ENCODE peak calls at places on chromosomes 6 and 20, in five cellular contexts. One of them, this sample, is unnamed.

GRCh38 chr20:51457281-51457932 is 85.1 kb downstream of the NFATC2 start:
- DNase-seq in PC-9: peak; percentile 66
- DNase-seq in keratinocyte: peak; percentile 58
- DNase-seq in MM.1S: no peak
- DNase-seq in GM23248: peak; percentile 86
- DNase-seq in this sample: peak; percentile 72

GRCh38 chr20:32761417-32761830 is 761 bp upstream of the DNMT3B start:
- DNase-seq in PC-9: no peak
- DNase-seq in MM.1S: no peak
- DNase-seq in GM23248: no peak
- DNase-seq in keratinocyte: no peak
- DNase-seq in this sample: no peak

GRCh38 chr6:152595507-152595906 is 41.7 kb downstream of the SYNE1 start:
- DNase-seq in GM23248: peak; percentile 28
- DNase-seq in keratinocyte: no peak
- DNase-seq in PC-9: no peak
- DNase-seq in MM.1S: no peak
- DNase-seq in this sample: peak; percentile 25

GRCh38 chr6:162681447-162681846 is 46.1 kb downstream of the PRKN start:
- DNase-seq in PC-9: no peak
- DNase-seq in GM23248: no peak
- DNase-seq in keratinocyte: no peak
- DNase-seq in MM.1S: no peak
- DNase-seq in this sample: no peak

GRCh38 chr20:22414354-22414753 is 170.0 kb downstream of the FOXA2 start:
- DNase-seq in MM.1S: no peak
- DNase-seq in GM23248: peak; percentile 28
- DNase-seq in PC-9: no peak
- DNase-seq in keratinocyte: no peak
- DNase-seq in this sample: no peak

GRCh38 chr6:157880534-157880933 is 57.5 kb downstream of the SNX9 start:
- DNase-seq in keratinocyte: no peak
- DNase-seq in GM23248: no peak
- DNase-seq in PC-9: no peak
- DNase-seq in MM.1S: no peak
- DNase-seq in this sample: no peak

GRCh38 chr20:34553366-34553867 is 5.1 kb upstream of the MAP1LC3A start:
- DNase-seq in keratinocyte: no peak
- DNase-seq in PC-9: no peak
- DNase-seq in GM23248: no peak
- DNase-seq in MM.1S: no peak
- DNase-seq in this sample: no peak

GRCh38 chr6:56540950-56541600 is 101.6 kb downstream of the DST start:
- DNase-seq in GM23248: peak; percentile 57
- DNase-seq in MM.1S: no peak
- DNase-seq in keratinocyte: no peak
- DNase-seq in PC-9: no peak
- DNase-seq in this sample: peak; percentile 63

GRCh38 chr6:156781882-156782631 is 4.9 kb downstream of the ARID1B start:
- DNase-seq in keratinocyte: no peak
- DNase-seq in GM23248: peak; percentile 50
- DNase-seq in PC-9: no peak
- DNase-seq in MM.1S: no peak
- DNase-seq in this sample: peak; percentile 54

GRCh38 chr20:2986466-2986865 is 57.0 kb upstream of the GNRH2 start:
- DNase-seq in GM23248: peak; percentile 91
- DNase-seq in PC-9: no peak
- DNase-seq in keratinocyte: no peak
- DNase-seq in MM.1S: no peak
- DNase-seq in this sample: no peak

GRCh38 chr6:125584468-125584939 is 164.9 kb upstream of the HEY2 start:
- DNase-seq in keratinocyte: no peak
- DNase-seq in PC-9: peak; percentile 41
- DNase-seq in MM.1S: no peak
- DNase-seq in GM23248: no peak
- DNase-seq in this sample: peak; percentile 13

GRCh38 chr20:41339957-41340326 is 679 bp upstream of the LPIN3 start:
- DNase-seq in MM.1S: peak; percentile 81
- DNase-seq in PC-9: peak; percentile 97
- DNase-seq in GM23248: peak; percentile 77
- DNase-seq in keratinocyte: peak; percentile 62
- DNase-seq in this sample: peak; percentile 62

GRCh38 chr20:25539742-25540201 is 45.6 kb downstream of the NINL start:
- DNase-seq in GM23248: peak; percentile 59
- DNase-seq in MM.1S: no peak
- DNase-seq in keratinocyte: no peak
- DNase-seq in PC-9: no peak
- DNase-seq in this sample: no peak

GRCh38 chr6:87066449-87067288 is 28.2 kb downstream of the CGA start:
- DNase-seq in GM23248: peak; percentile 78
- DNase-seq in MM.1S: peak; percentile 71
- DNase-seq in keratinocyte: no peak
- DNase-seq in PC-9: peak; percentile 26
- DNase-seq in this sample: peak; percentile 70

GRCh38 chr20:25293507-25293906 is 45.6 kb downstream of the PYGB start:
- DNase-seq in keratinocyte: no peak
- DNase-seq in MM.1S: no peak
- DNase-seq in GM23248: no peak
- DNase-seq in PC-9: no peak
- DNase-seq in this sample: no peak

GRCh38 chr20:45779011-45779915 is 12.4 kb downstream of the WFDC3 start:
- DNase-seq in GM23248: peak; percentile 98
- DNase-seq in PC-9: peak; percentile 96
- DNase-seq in keratinocyte: peak; percentile 97
- DNase-seq in MM.1S: no peak
- DNase-seq in this sample: peak; percentile 94

GRCh38 chr6:129331450-129332138 is 378.4 kb downstream of the ARHGAP18 start:
- DNase-seq in MM.1S: no peak
- DNase-seq in GM23248: peak; percentile 77
- DNase-seq in keratinocyte: no peak
- DNase-seq in PC-9: no peak
- DNase-seq in this sample: peak; percentile 73

GRCh38 chr6:120938876-120939231 is 395.4 kb downstream of the TBC1D32 start:
- DNase-seq in MM.1S: peak; percentile 63
- DNase-seq in keratinocyte: no peak
- DNase-seq in GM23248: no peak
- DNase-seq in PC-9: no peak
- DNase-seq in this sample: no peak

GRCh38 chr6:130365166-130366010 is 429 bp upstream of the TMEM200A start:
- DNase-seq in keratinocyte: no peak
- DNase-seq in GM23248: peak; percentile 86
- DNase-seq in MM.1S: no peak
- DNase-seq in PC-9: no peak
- DNase-seq in this sample: peak; percentile 38

GRCh38 chr6:150550244-150550643 is 49.4 kb upstream of the PLEKHG1 start:
- DNase-seq in MM.1S: no peak
- DNase-seq in PC-9: no peak
- DNase-seq in GM23248: no peak
- DNase-seq in keratinocyte: no peak
- DNase-seq in this sample: no peak

GRCh38 chr6:163707385-163708355 is 293.2 kb downstream of the QKI start:
- DNase-seq in keratinocyte: no peak
- DNase-seq in MM.1S: no peak
- DNase-seq in GM23248: no peak
- DNase-seq in PC-9: no peak
- DNase-seq in this sample: no peak

GRCh38 chr6:129184808-129185366 is 301.9 kb downstream of the LAMA2 start:
- DNase-seq in MM.1S: no peak
- DNase-seq in GM23248: peak; percentile 49
- DNase-seq in keratinocyte: no peak
- DNase-seq in PC-9: no peak
- DNase-seq in this sample: no peak

GRCh38 chr6:134936927-134937326 is 13.0 kb downstream of the ALDH8A1 start:
- DNase-seq in MM.1S: no peak
- DNase-seq in PC-9: no peak
- DNase-seq in keratinocyte: peak; percentile 32
- DNase-seq in GM23248: peak; percentile 70
- DNase-seq in this sample: no peak

GRCh38 chr6:83511901-83512681 is at the start of gene PRSS35:
- DNase-seq in keratinocyte: no peak
- DNase-seq in GM23248: peak; percentile 66
- DNase-seq in MM.1S: peak; percentile 37
- DNase-seq in PC-9: peak; percentile 59
- DNase-seq in this sample: peak; percentile 53

GRCh38 chr6:45532626-45533258 is 155.0 kb upstream of the SUPT3H start:
- DNase-seq in keratinocyte: no peak
- DNase-seq in GM23248: peak; percentile 41
- DNase-seq in PC-9: no peak
- DNase-seq in MM.1S: no peak
- DNase-seq in this sample: no peak

GRCh38 chr6:27591660-27592059 is 118.8 kb upstream of the ZNF184 start:
- DNase-seq in PC-9: peak; percentile 43
- DNase-seq in GM23248: peak; percentile 34
- DNase-seq in MM.1S: no peak
- DNase-seq in keratinocyte: no peak
- DNase-seq in this sample: peak; percentile 32

GRCh38 chr20:64049060-64049886 is at the start of gene SOX18:
- DNase-seq in GM23248: peak; percentile 66
- DNase-seq in PC-9: peak; percentile 51
- DNase-seq in keratinocyte: no peak
- DNase-seq in MM.1S: no peak
- DNase-seq in this sample: peak; percentile 48

GRCh38 chr20:8721098-8721497 is 347.8 kb upstream of the PLCB4 start:
- DNase-seq in MM.1S: peak; percentile 53
- DNase-seq in keratinocyte: no peak
- DNase-seq in GM23248: peak; percentile 73
- DNase-seq in PC-9: no peak
- DNase-seq in this sample: peak; percentile 72

GRCh38 chr6:20605581-20605980 is 71.3 kb downstream of the CDKAL1 start:
- DNase-seq in GM23248: peak; percentile 52
- DNase-seq in keratinocyte: no peak
- DNase-seq in MM.1S: no peak
- DNase-seq in PC-9: no peak
- DNase-seq in this sample: no peak

GRCh38 chr6:54980511-54981275 is 134.1 kb downstream of the FAM83B start:
- DNase-seq in PC-9: no peak
- DNase-seq in MM.1S: no peak
- DNase-seq in GM23248: peak; percentile 53
- DNase-seq in keratinocyte: no peak
- DNase-seq in this sample: no peak

GRCh38 chr6:4358414-4359107 is 223.2 kb upstream of the ECI2 start:
- DNase-seq in MM.1S: no peak
- DNase-seq in keratinocyte: peak; percentile 99
- DNase-seq in PC-9: peak; percentile 98
- DNase-seq in GM23248: peak; percentile 100
- DNase-seq in this sample: peak; percentile 99

GRCh38 chr6:558089-558488 is 98.8 kb downstream of the HUS1B start:
- DNase-seq in keratinocyte: no peak
- DNase-seq in MM.1S: peak; percentile 15
- DNase-seq in GM23248: peak; percentile 32
- DNase-seq in PC-9: no peak
- DNase-seq in this sample: no peak

GRCh38 chr6:6821639-6822261 is 233.2 kb downstream of the LY86 start:
- DNase-seq in GM23248: no peak
- DNase-seq in MM.1S: no peak
- DNase-seq in PC-9: no peak
- DNase-seq in keratinocyte: no peak
- DNase-seq in this sample: no peak

GRCh38 chr6:139391709-139392108 is 17.3 kb upstream of the CITED2 start:
- DNase-seq in PC-9: no peak
- DNase-seq in keratinocyte: no peak
- DNase-seq in MM.1S: no peak
- DNase-seq in GM23248: no peak
- DNase-seq in this sample: no peak
- TF ChIP-seq EZH2 in PC-9: no peak
- TF ChIP-seq EZH2 in keratinocyte: no peak
- TF ChIP-seq EZH2 in MM.1S: no peak
- TF ChIP-seq EZH2 in GM23248: no peak
- TF ChIP-seq EZH2 in this sample: no peak

DNA sequence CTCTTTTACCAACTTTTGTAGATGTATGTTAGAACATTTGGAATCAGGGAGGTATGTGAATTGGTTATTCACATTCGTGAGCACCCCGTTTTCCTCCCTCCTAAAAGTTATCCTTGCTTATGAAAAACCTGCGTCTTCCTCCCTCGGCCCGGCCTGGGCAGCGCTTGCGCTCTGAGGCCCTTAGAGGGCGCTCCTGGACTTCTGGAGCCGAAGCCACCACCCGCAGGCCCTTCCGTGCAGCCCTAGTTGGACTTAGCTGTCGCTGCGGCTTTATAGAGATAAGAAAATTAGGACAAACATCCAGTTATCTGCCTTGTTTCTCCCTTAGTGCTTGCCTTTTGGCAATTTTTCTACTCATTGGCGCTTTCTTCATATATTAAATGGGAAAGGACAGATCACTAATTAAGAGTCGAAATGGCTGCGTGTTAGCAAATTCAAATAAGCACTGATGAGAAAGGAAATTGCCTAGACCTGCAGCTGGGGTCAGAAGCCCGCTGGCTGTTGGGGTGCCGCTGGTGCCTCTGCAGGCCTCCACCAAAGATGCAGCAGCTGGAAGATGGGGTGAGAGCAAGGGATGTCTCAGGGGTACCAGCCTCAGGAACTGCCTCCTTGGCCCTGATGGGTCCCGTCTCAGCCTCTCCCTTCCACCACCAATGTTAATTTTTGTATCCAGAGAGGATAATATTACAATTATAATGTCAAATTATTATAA is 5.2 kb downstream of the FNDC1 start:
- DNase-seq in PC-9: peak; percentile 51
- DNase-seq in MM.1S: peak; percentile 62
- DNase-seq in GM23248: peak; percentile 91
- DNase-seq in keratinocyte: no peak
- DNase-seq in this sample: peak; percentile 46
- TF ChIP-seq EZH2 in PC-9: no peak
- TF ChIP-seq EZH2 in MM.1S: no peak
- TF ChIP-seq EZH2 in GM23248: no peak
- TF ChIP-seq EZH2 in keratinocyte: no peak
- TF ChIP-seq EZH2 in this sample: no peak

GRCh38 chr20:38735172-38735571 is 10.9 kb downstream of the SLC32A1 start:
- DNase-seq in GM23248: no peak
- DNase-seq in MM.1S: no peak
- DNase-seq in keratinocyte: no peak
- DNase-seq in PC-9: no peak
- DNase-seq in this sample: no peak

GRCh38 chr20:38732981-38733380 is 8.7 kb downstream of the SLC32A1 start:
- DNase-seq in MM.1S: no peak
- DNase-seq in PC-9: no peak
- DNase-seq in GM23248: no peak
- DNase-seq in keratinocyte: no peak
- DNase-seq in this sample: no peak

GRCh38 chr20:38737887-38738286 is 10.4 kb upstream of the ACTR5 start:
- DNase-seq in PC-9: no peak
- DNase-seq in keratinocyte: no peak
- DNase-seq in GM23248: no peak
- DNase-seq in MM.1S: no peak
- DNase-seq in this sample: no peak
- TF ChIP-seq EZH2 in PC-9: no peak
- TF ChIP-seq EZH2 in keratinocyte: no peak
- TF ChIP-seq EZH2 in GM23248: no peak
- TF ChIP-seq EZH2 in MM.1S: no peak
- TF ChIP-seq EZH2 in this sample: no peak

DNA sequence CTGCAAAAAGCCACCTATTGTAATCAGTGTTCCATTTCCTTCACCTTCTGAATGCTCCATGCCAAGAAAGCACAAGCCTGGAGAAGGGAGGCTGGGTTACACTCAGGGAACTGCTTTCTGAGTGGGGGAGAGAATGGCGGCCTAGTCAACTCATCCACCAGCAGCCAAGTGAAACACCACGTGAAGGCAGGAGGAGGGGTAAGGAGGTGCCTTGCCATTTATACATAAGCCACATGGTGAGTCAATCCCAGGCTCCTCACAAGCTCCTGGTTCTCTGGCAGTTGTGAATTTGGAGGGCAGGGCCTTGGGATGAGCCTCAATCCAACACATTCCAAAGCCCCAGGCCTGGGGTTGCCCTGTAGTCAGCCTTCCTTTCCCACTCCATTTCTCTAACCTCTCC is 149.4 kb downstream of the CD24 start:
- DNase-seq in keratinocyte: no peak
- DNase-seq in PC-9: no peak
- DNase-seq in MM.1S: no peak
- DNase-seq in GM23248: no peak
- DNase-seq in this sample: no peak
- TF ChIP-seq EZH2 in keratinocyte: no peak
- TF ChIP-seq EZH2 in PC-9: no peak
- TF ChIP-seq EZH2 in MM.1S: no peak
- TF ChIP-seq EZH2 in GM23248: no peak
- TF ChIP-seq EZH2 in this sample: no peak

This sample was measured in endothelial cell of umbilical vein.